ENCODE peak calls at places on chromosomes 16 and 17, in four cellular contexts. One of them, this sample, is unnamed.
A peak's percentile ranks its signal among the peaks of the same experiment; 100 is the strongest.

GRCh38 chr16:49003022-49003421 is 278.6 kb downstream of the CBLN1 start:
- DNase-seq in naive thymus-derived CD4-positive, alpha-beta T cell: no peak
- DNase-seq in stomach: no peak
- DNase-seq in astrocyte: no peak
- DNase-seq in this sample: no peak

GRCh38 chr17:31052187-31052889 is 42.4 kb upstream of the NF1 start:
- DNase-seq in naive thymus-derived CD4-positive, alpha-beta T cell: no peak
- DNase-seq in stomach: no peak
- DNase-seq in astrocyte: peak; percentile 99
- DNase-seq in this sample: no peak

GRCh38 chr16:56399047-56399446 is 26.3 kb downstream of the AMFR start:
- DNase-seq in astrocyte: no peak
- DNase-seq in stomach: no peak
- DNase-seq in naive thymus-derived CD4-positive, alpha-beta T cell: no peak
- DNase-seq in this sample: no peak

GRCh38 chr16:13873835-13874438 is 46.0 kb upstream of the ERCC4 start:
- DNase-seq in stomach: no peak
- DNase-seq in astrocyte: no peak
- DNase-seq in naive thymus-derived CD4-positive, alpha-beta T cell: no peak
- DNase-seq in this sample: peak; percentile 49

GRCh38 chr16:83813818-83814653 is 6.3 kb downstream of the HSBP1 start:
- DNase-seq in stomach: no peak
- DNase-seq in naive thymus-derived CD4-positive, alpha-beta T cell: no peak
- DNase-seq in astrocyte: peak; percentile 73
- DNase-seq in this sample: peak; percentile 72

GRCh38 chr16:30958164-30959083 is 870 bp downstream of the SETD1A start:
- DNase-seq in naive thymus-derived CD4-positive, alpha-beta T cell: no peak
- DNase-seq in astrocyte: no peak
- DNase-seq in stomach: peak; percentile 56
- DNase-seq in this sample: peak; percentile 82

GRCh38 chr16:48232459-48233040 is 11.6 kb upstream of the LONP2 start:
- DNase-seq in stomach: no peak
- DNase-seq in naive thymus-derived CD4-positive, alpha-beta T cell: no peak
- DNase-seq in astrocyte: no peak
- DNase-seq in this sample: no peak

GRCh38 chr17:43578699-43579569 is 32.8 kb upstream of the ETV4 start:
- DNase-seq in stomach: no peak
- DNase-seq in astrocyte: peak; percentile 62
- DNase-seq in naive thymus-derived CD4-positive, alpha-beta T cell: no peak
- DNase-seq in this sample: peak; percentile 32

GRCh38 chr17:72613411-72614292 is 478.8 kb downstream of the SLC39A11 start:
- DNase-seq in astrocyte: peak; percentile 74
- DNase-seq in naive thymus-derived CD4-positive, alpha-beta T cell: no peak
- DNase-seq in stomach: no peak
- DNase-seq in this sample: no peak

GRCh38 chr17:68182940-68183551 is 64.8 kb upstream of the AMZ2 start:
- DNase-seq in naive thymus-derived CD4-positive, alpha-beta T cell: peak; percentile 67
- DNase-seq in astrocyte: no peak
- DNase-seq in stomach: no peak
- DNase-seq in this sample: no peak

GRCh38 chr16:84047206-84047605 is 4.6 kb upstream of the SLC38A8 start:
- DNase-seq in astrocyte: no peak
- DNase-seq in naive thymus-derived CD4-positive, alpha-beta T cell: no peak
- DNase-seq in stomach: no peak
- DNase-seq in this sample: no peak

GRCh38 chr17:17580662-17581470 is 10.6 kb downstream of the PEMT start:
- DNase-seq in astrocyte: no peak
- DNase-seq in naive thymus-derived CD4-positive, alpha-beta T cell: no peak
- DNase-seq in stomach: no peak
- DNase-seq in this sample: peak; percentile 58

GRCh38 chr17:47802341-47803022 is 19.1 kb downstream of the OSBPL7 start:
- DNase-seq in naive thymus-derived CD4-positive, alpha-beta T cell: peak; percentile 54
- DNase-seq in stomach: peak; percentile 64
- DNase-seq in astrocyte: peak; percentile 6
- DNase-seq in this sample: peak; percentile 53

GRCh38 chr17:55320594-55321506 is 56.1 kb downstream of the HLF start:
- DNase-seq in astrocyte: no peak
- DNase-seq in naive thymus-derived CD4-positive, alpha-beta T cell: no peak
- DNase-seq in stomach: peak; percentile 80
- DNase-seq in this sample: no peak

GRCh38 chr16:17224859-17225258 is 245.9 kb downstream of the XYLT1 start:
- DNase-seq in stomach: peak; percentile 36
- DNase-seq in astrocyte: peak; percentile 88
- DNase-seq in naive thymus-derived CD4-positive, alpha-beta T cell: no peak
- DNase-seq in this sample: peak; percentile 75

GRCh38 chr16:86479419-86479818 is 30.9 kb upstream of the FOXF1 start:
- DNase-seq in astrocyte: peak; percentile 23
- DNase-seq in stomach: no peak
- DNase-seq in naive thymus-derived CD4-positive, alpha-beta T cell: no peak
- DNase-seq in this sample: no peak

GRCh38 chr17:40541060-40541872 is 24.0 kb downstream of the CCR7 start:
- DNase-seq in naive thymus-derived CD4-positive, alpha-beta T cell: peak; percentile 82
- DNase-seq in astrocyte: no peak
- DNase-seq in stomach: no peak
- DNase-seq in this sample: no peak

GRCh38 chr16:4651842-4652241 is 27.2 kb downstream of the MGRN1 start:
- DNase-seq in naive thymus-derived CD4-positive, alpha-beta T cell: no peak
- DNase-seq in astrocyte: no peak
- DNase-seq in stomach: no peak
- DNase-seq in this sample: no peak

GRCh38 chr17:18314059-18314730 is 599 bp downstream of the TOP3A start:
- DNase-seq in stomach: no peak
- DNase-seq in astrocyte: peak; percentile 16
- DNase-seq in naive thymus-derived CD4-positive, alpha-beta T cell: peak; percentile 15
- DNase-seq in this sample: peak; percentile 15

GRCh38 chr17:67544364-67544763 is 167.3 kb downstream of the PITPNC1 start:
- DNase-seq in astrocyte: no peak
- DNase-seq in stomach: no peak
- DNase-seq in naive thymus-derived CD4-positive, alpha-beta T cell: no peak
- DNase-seq in this sample: no peak

GRCh38 chr16:55418586-55418985 is 60.4 kb upstream of the MMP2 start:
- DNase-seq in astrocyte: no peak
- DNase-seq in stomach: no peak
- DNase-seq in naive thymus-derived CD4-positive, alpha-beta T cell: no peak
- DNase-seq in this sample: peak; percentile 66

GRCh38 chr17:55238931-55239297 is 25.8 kb upstream of the HLF start:
- DNase-seq in astrocyte: no peak
- DNase-seq in naive thymus-derived CD4-positive, alpha-beta T cell: no peak
- DNase-seq in stomach: no peak
- DNase-seq in this sample: peak; percentile 51

GRCh38 chr16:30748634-30749445 is 615 bp downstream of the PHKG2 start:
- DNase-seq in stomach: no peak
- DNase-seq in naive thymus-derived CD4-positive, alpha-beta T cell: no peak
- DNase-seq in astrocyte: peak; percentile 12
- DNase-seq in this sample: peak; percentile 47

GRCh38 chr17:82493517-82493840 is 26.1 kb upstream of the FOXK2 start:
- DNase-seq in stomach: no peak
- DNase-seq in astrocyte: no peak
- DNase-seq in naive thymus-derived CD4-positive, alpha-beta T cell: no peak
- DNase-seq in this sample: no peak

GRCh38 chr16:88472637-88473205 is 19.6 kb downstream of the ZFPM1 start:
- DNase-seq in stomach: no peak
- DNase-seq in naive thymus-derived CD4-positive, alpha-beta T cell: no peak
- DNase-seq in astrocyte: no peak
- DNase-seq in this sample: peak; percentile 62

GRCh38 chr17:44589316-44590071 is 32.2 kb downstream of the FZD2 start:
- DNase-seq in astrocyte: peak; percentile 66
- DNase-seq in stomach: no peak
- DNase-seq in naive thymus-derived CD4-positive, alpha-beta T cell: no peak
- DNase-seq in this sample: no peak

GRCh38 chr17:72887917-72888316 is 204.6 kb downstream of the SLC39A11 start:
- DNase-seq in stomach: no peak
- DNase-seq in naive thymus-derived CD4-positive, alpha-beta T cell: no peak
- DNase-seq in astrocyte: no peak
- DNase-seq in this sample: peak; percentile 4

GRCh38 chr17:11948791-11949190 is 48.5 kb downstream of the ZNF18 start:
- DNase-seq in naive thymus-derived CD4-positive, alpha-beta T cell: no peak
- DNase-seq in stomach: no peak
- DNase-seq in astrocyte: peak; percentile 84
- DNase-seq in this sample: peak; percentile 89

GRCh38 chr16:68367034-68367433 is 56.2 kb downstream of the PRMT7 start:
- DNase-seq in stomach: peak; percentile 48
- DNase-seq in astrocyte: no peak
- DNase-seq in naive thymus-derived CD4-positive, alpha-beta T cell: peak; percentile 32
- DNase-seq in this sample: peak; percentile 72

GRCh38 chr16:17529982-17530760 is 59.4 kb upstream of the XYLT1 start:
- DNase-seq in astrocyte: no peak
- DNase-seq in stomach: no peak
- DNase-seq in naive thymus-derived CD4-positive, alpha-beta T cell: peak; percentile 65
- DNase-seq in this sample: no peak

GRCh38 chr16:88534731-88535141 is 35.5 kb upstream of the ZC3H18 start:
- DNase-seq in naive thymus-derived CD4-positive, alpha-beta T cell: peak; percentile 19
- DNase-seq in stomach: no peak
- DNase-seq in astrocyte: peak; percentile 29
- DNase-seq in this sample: peak; percentile 58

GRCh38 chr17:75632428-75632827 is 806 bp upstream of the SMIM5 start:
- DNase-seq in astrocyte: no peak
- DNase-seq in naive thymus-derived CD4-positive, alpha-beta T cell: no peak
- DNase-seq in stomach: no peak
- DNase-seq in this sample: no peak

GRCh38 chr17:75619506-75620431 is 13.5 kb upstream of the SMIM5 start:
- DNase-seq in stomach: no peak
- DNase-seq in naive thymus-derived CD4-positive, alpha-beta T cell: peak; percentile 10
- DNase-seq in astrocyte: peak; percentile 22
- DNase-seq in this sample: peak; percentile 47

GRCh38 chr17:58311429-58311894 is 17.1 kb downstream of the TSPOAP1 start:
- DNase-seq in naive thymus-derived CD4-positive, alpha-beta T cell: no peak
- DNase-seq in stomach: no peak
- DNase-seq in astrocyte: no peak
- DNase-seq in this sample: no peak
- H3K36me3 ChIP-seq in naive thymus-derived CD4-positive, alpha-beta T cell: peaks cover 4% of the 10 kb centered on the region
- H3K36me3 ChIP-seq in stomach: no peaks in the 10 kb centered on the region
- H3K36me3 ChIP-seq in astrocyte: no peaks in the 10 kb centered on the region
- H3K36me3 ChIP-seq in this sample: no peaks in the 10 kb centered on the region

DNA sequence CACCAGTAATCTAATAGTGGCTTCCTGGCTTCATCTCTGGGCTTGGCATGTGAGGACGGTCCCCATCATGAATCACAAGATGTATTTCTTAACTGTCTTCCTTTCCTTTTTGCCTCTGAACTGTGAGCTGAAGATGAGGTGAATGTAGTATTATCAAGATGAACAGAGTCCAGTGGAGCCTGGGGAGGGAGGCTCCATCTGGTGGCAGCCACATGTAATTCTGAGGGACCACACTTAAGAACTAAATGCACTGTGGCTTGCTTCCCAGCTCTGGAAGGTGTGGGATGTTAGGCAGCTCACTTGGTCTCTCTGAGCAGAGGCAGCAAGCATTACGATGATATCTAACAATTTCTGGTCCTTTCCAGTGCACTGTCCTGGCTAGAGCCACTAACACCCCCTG is 354.9 kb upstream of the ASIC2 start:
- DNase-seq in astrocyte: no peak
- DNase-seq in naive thymus-derived CD4-positive, alpha-beta T cell: no peak
- DNase-seq in stomach: no peak
- DNase-seq in this sample: peak; percentile 7
- H3K4me3 ChIP-seq in astrocyte: no peak overlapping the region
- H3K4me3 ChIP-seq in naive thymus-derived CD4-positive, alpha-beta T cell: no peak overlapping the region
- H3K4me3 ChIP-seq in stomach: no peak overlapping the region
- H3K4me3 ChIP-seq in this sample: no peak overlapping the region

GRCh38 chr17:78294776-78295175 is 63.3 kb downstream of the TMEM235 start:
- DNase-seq in naive thymus-derived CD4-positive, alpha-beta T cell: no peak
- DNase-seq in astrocyte: peak; percentile 73
- DNase-seq in stomach: no peak
- DNase-seq in this sample: peak; percentile 85
- H3K27ac ChIP-seq in naive thymus-derived CD4-positive, alpha-beta T cell: no peak overlapping the region
- H3K27ac ChIP-seq in astrocyte: no peak overlapping the region
- H3K27ac ChIP-seq in stomach: no peak overlapping the region
- H3K27ac ChIP-seq in this sample: no peak overlapping the region

GRCh38 chr17:49795372-49795771 is 6.9 kb downstream of the KAT7 start:
- DNase-seq in astrocyte: no peak
- DNase-seq in naive thymus-derived CD4-positive, alpha-beta T cell: no peak
- DNase-seq in stomach: no peak
- DNase-seq in this sample: no peak
- H3K36me3 ChIP-seq in astrocyte: peaks cover 50% of the 10 kb centered on the region
- H3K36me3 ChIP-seq in naive thymus-derived CD4-positive, alpha-beta T cell: peaks cover 19% of the 10 kb centered on the region
- H3K36me3 ChIP-seq in stomach: peaks cover 62% of the 10 kb centered on the region
- H3K36me3 ChIP-seq in this sample: peaks cover 64% of the 10 kb centered on the region

GRCh38 chr17:14331982-14332298 is 31.1 kb downstream of the HS3ST3B1 start:
- DNase-seq in astrocyte: no peak
- DNase-seq in stomach: no peak
- DNase-seq in naive thymus-derived CD4-positive, alpha-beta T cell: no peak
- DNase-seq in this sample: no peak

GRCh38 chr17:14334261-14334860 is 33.5 kb downstream of the HS3ST3B1 start:
- DNase-seq in stomach: no peak
- DNase-seq in astrocyte: no peak
- DNase-seq in naive thymus-derived CD4-positive, alpha-beta T cell: no peak
- DNase-seq in this sample: no peak

GRCh38 chr17:14334919-14335318 is 34.0 kb downstream of the HS3ST3B1 start:
- DNase-seq in astrocyte: no peak
- DNase-seq in naive thymus-derived CD4-positive, alpha-beta T cell: no peak
- DNase-seq in stomach: no peak
- DNase-seq in this sample: peak; percentile 46

GRCh38 chr17:14332331-14332730 is 31.4 kb downstream of the HS3ST3B1 start:
- DNase-seq in naive thymus-derived CD4-positive, alpha-beta T cell: no peak
- DNase-seq in astrocyte: no peak
- DNase-seq in stomach: no peak
- DNase-seq in this sample: no peak

GRCh38 chr17:14333506-14333905 is 32.6 kb downstream of the HS3ST3B1 start:
- DNase-seq in stomach: no peak
- DNase-seq in naive thymus-derived CD4-positive, alpha-beta T cell: no peak
- DNase-seq in astrocyte: no peak
- DNase-seq in this sample: no peak
- H3K4me3 ChIP-seq in stomach: no peak overlapping the region
- H3K4me3 ChIP-seq in naive thymus-derived CD4-positive, alpha-beta T cell: no peak overlapping the region
- H3K4me3 ChIP-seq in astrocyte: no peak overlapping the region
- H3K4me3 ChIP-seq in this sample: no peak overlapping the region

This sample was measured in cardiac muscle cell.